ENCODE peak calls at places on chromosome 22, in six cellular contexts. One of them, this sample, is unnamed.
A peak's percentile ranks its signal among the peaks of the same experiment; 100 is the strongest.

GRCh38 chr22:40058265-40058664 is 63.5 kb downstream of the FAM83F start:
- DNase-seq in H9: no peak
- DNase-seq in IMR-90: no peak
- DNase-seq in CD4-positive, alpha-beta T cell: peak; percentile 18
- DNase-seq in right atrium auricular region: no peak
- DNase-seq in psoas muscle: no peak
- DNase-seq in this sample: no peak

GRCh38 chr22:42321908-42322561 is 51.6 kb upstream of the TCF20 start:
- DNase-seq in H9: no peak
- DNase-seq in IMR-90: no peak
- DNase-seq in CD4-positive, alpha-beta T cell: no peak
- DNase-seq in right atrium auricular region: no peak
- DNase-seq in psoas muscle: no peak
- DNase-seq in this sample: no peak

GRCh38 chr22:23227380-23227779 is 47.1 kb downstream of the BCR start:
- DNase-seq in H9: no peak
- DNase-seq in IMR-90: no peak
- DNase-seq in CD4-positive, alpha-beta T cell: no peak
- DNase-seq in right atrium auricular region: no peak
- DNase-seq in psoas muscle: no peak
- DNase-seq in this sample: no peak

GRCh38 chr22:49627217-49628181 is 200.2 kb downstream of the BRD1 start:
- DNase-seq in H9: no peak
- DNase-seq in IMR-90: no peak
- DNase-seq in CD4-positive, alpha-beta T cell: no peak
- DNase-seq in right atrium auricular region: no peak
- DNase-seq in psoas muscle: no peak
- DNase-seq in this sample: no peak

GRCh38 chr22:32309585-32310251 is 47.9 kb upstream of the RFPL3 start:
- DNase-seq in H9: no peak
- DNase-seq in IMR-90: no peak
- DNase-seq in CD4-positive, alpha-beta T cell: no peak
- DNase-seq in right atrium auricular region: no peak
- DNase-seq in psoas muscle: no peak
- DNase-seq in this sample: no peak

GRCh38 chr22:41181349-41182241 is 23.5 kb upstream of the L3MBTL2 start:
- DNase-seq in H9: peak; percentile 48
- DNase-seq in IMR-90: peak; percentile 66
- DNase-seq in CD4-positive, alpha-beta T cell: no peak
- DNase-seq in right atrium auricular region: no peak
- DNase-seq in psoas muscle: no peak
- DNase-seq in this sample: no peak

GRCh38 chr22:49034836-49035817 is 792.5 kb downstream of the BRD1 start:
- DNase-seq in H9: no peak
- DNase-seq in IMR-90: no peak
- DNase-seq in CD4-positive, alpha-beta T cell: no peak
- DNase-seq in right atrium auricular region: no peak
- DNase-seq in psoas muscle: no peak
- DNase-seq in this sample: no peak

GRCh38 chr22:42376721-42377177 is 55.5 kb downstream of the NFAM1 start:
- DNase-seq in H9: peak; percentile 81
- DNase-seq in IMR-90: peak; percentile 19
- DNase-seq in CD4-positive, alpha-beta T cell: no peak
- DNase-seq in right atrium auricular region: peak; percentile 85
- DNase-seq in psoas muscle: peak; percentile 83
- DNase-seq in this sample: no peak

GRCh38 chr22:37741312-37741795 is 44.5 kb downstream of the TRIOBP start:
- DNase-seq in H9: no peak
- DNase-seq in IMR-90: peak; percentile 98
- DNase-seq in CD4-positive, alpha-beta T cell: no peak
- DNase-seq in right atrium auricular region: peak; percentile 94
- DNase-seq in psoas muscle: peak; percentile 82
- DNase-seq in this sample: peak; percentile 64

GRCh38 chr22:37462983-37463382 is 23.2 kb downstream of the MFNG start:
- DNase-seq in H9: peak; percentile 72
- DNase-seq in IMR-90: peak; percentile 49
- DNase-seq in CD4-positive, alpha-beta T cell: no peak
- DNase-seq in right atrium auricular region: no peak
- DNase-seq in psoas muscle: no peak
- DNase-seq in this sample: peak; percentile 68

GRCh38 chr22:48596111-48596860 is 1231.4 kb downstream of the BRD1 start:
- DNase-seq in H9: no peak
- DNase-seq in IMR-90: no peak
- DNase-seq in CD4-positive, alpha-beta T cell: no peak
- DNase-seq in right atrium auricular region: no peak
- DNase-seq in psoas muscle: no peak
- DNase-seq in this sample: no peak

GRCh38 chr22:36358533-36359171 is 29.1 kb downstream of the MYH9 start:
- DNase-seq in H9: no peak
- DNase-seq in IMR-90: no peak
- DNase-seq in CD4-positive, alpha-beta T cell: no peak
- DNase-seq in right atrium auricular region: no peak
- DNase-seq in psoas muscle: no peak
- DNase-seq in this sample: no peak

GRCh38 chr22:27435839-27436581 is 365.5 kb downstream of the MN1 start:
- DNase-seq in H9: no peak
- DNase-seq in IMR-90: peak; percentile 65
- DNase-seq in CD4-positive, alpha-beta T cell: no peak
- DNase-seq in right atrium auricular region: peak; percentile 74
- DNase-seq in psoas muscle: peak; percentile 58
- DNase-seq in this sample: peak; percentile 37

GRCh38 chr22:43110444-43110926 is at the start of gene BIK:
- DNase-seq in H9: peak; percentile 75
- DNase-seq in IMR-90: no peak
- DNase-seq in CD4-positive, alpha-beta T cell: peak; percentile 51
- DNase-seq in right atrium auricular region: no peak
- DNase-seq in psoas muscle: peak; percentile 34
- DNase-seq in this sample: no peak

GRCh38 chr22:39242389-39242808 is 2.4 kb downstream of the PDGFB start:
- DNase-seq in H9: no peak
- DNase-seq in IMR-90: no peak
- DNase-seq in CD4-positive, alpha-beta T cell: no peak
- DNase-seq in right atrium auricular region: no peak
- DNase-seq in psoas muscle: no peak
- DNase-seq in this sample: no peak

GRCh38 chr22:19766506-19767426 is 6.2 kb downstream of the TBX1 start:
- DNase-seq in H9: peak; percentile 68
- DNase-seq in IMR-90: no peak
- DNase-seq in CD4-positive, alpha-beta T cell: peak; percentile 50
- DNase-seq in right atrium auricular region: peak; percentile 62
- DNase-seq in psoas muscle: peak; percentile 50
- DNase-seq in this sample: no peak
- TF ChIP-seq CTCF in H9: peak; percentile 73
- TF ChIP-seq CTCF in IMR-90: peak; percentile 30
- TF ChIP-seq CTCF in CD4-positive, alpha-beta T cell: no peak
- TF ChIP-seq CTCF in right atrium auricular region: no peak
- TF ChIP-seq CTCF in psoas muscle: no peak
- TF ChIP-seq CTCF in this sample: no peak

GRCh38 chr22:47125603-47126002 is 363.2 kb downstream of the TBC1D22A start:
- DNase-seq in H9: no peak
- DNase-seq in IMR-90: no peak
- DNase-seq in CD4-positive, alpha-beta T cell: no peak
- DNase-seq in right atrium auricular region: no peak
- DNase-seq in psoas muscle: no peak
- DNase-seq in this sample: no peak
- TF ChIP-seq CTCF in H9: peak; percentile 36
- TF ChIP-seq CTCF in IMR-90: peak; percentile 22
- TF ChIP-seq CTCF in CD4-positive, alpha-beta T cell: no peak
- TF ChIP-seq CTCF in right atrium auricular region: no peak
- TF ChIP-seq CTCF in psoas muscle: no peak
- TF ChIP-seq CTCF in this sample: no peak

DNA sequence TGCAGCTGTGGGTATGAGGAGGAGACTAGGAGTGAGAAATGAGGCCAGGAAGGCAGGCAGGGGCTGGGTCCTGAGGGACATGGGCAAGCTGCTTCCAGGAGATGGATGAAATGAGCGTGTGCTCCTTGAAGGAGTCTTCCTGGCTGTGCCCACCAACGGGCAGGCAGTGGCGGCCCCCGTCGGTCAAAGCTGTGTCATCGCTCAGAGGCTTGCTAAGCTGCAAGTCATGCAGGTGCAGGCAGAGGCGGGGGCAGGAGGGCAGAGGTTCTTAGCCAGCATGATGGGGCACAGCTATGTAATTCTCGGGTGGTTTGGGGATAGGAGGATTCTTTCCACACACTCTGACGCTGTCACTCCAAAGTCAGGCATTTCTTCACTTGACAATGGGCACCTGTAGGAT is 12.5 kb upstream of the PEX26 start:
- DNase-seq in H9: peak; percentile 66
- DNase-seq in IMR-90: no peak
- DNase-seq in CD4-positive, alpha-beta T cell: no peak
- DNase-seq in right atrium auricular region: no peak
- DNase-seq in psoas muscle: no peak
- DNase-seq in this sample: no peak
- TF ChIP-seq CTCF in H9: peak; percentile 46
- TF ChIP-seq CTCF in IMR-90: no peak
- TF ChIP-seq CTCF in CD4-positive, alpha-beta T cell: no peak
- TF ChIP-seq CTCF in right atrium auricular region: no peak
- TF ChIP-seq CTCF in psoas muscle: no peak
- TF ChIP-seq CTCF in this sample: peak; percentile 14

GRCh38 chr22:46366801-46367706 is 31.5 kb downstream of the TRMU start:
- DNase-seq in H9: no peak
- DNase-seq in IMR-90: no peak
- DNase-seq in CD4-positive, alpha-beta T cell: peak; percentile 14
- DNase-seq in right atrium auricular region: no peak
- DNase-seq in psoas muscle: no peak
- DNase-seq in this sample: no peak
- TF ChIP-seq CTCF in H9: no peak
- TF ChIP-seq CTCF in IMR-90: no peak
- TF ChIP-seq CTCF in CD4-positive, alpha-beta T cell: no peak
- TF ChIP-seq CTCF in right atrium auricular region: no peak
- TF ChIP-seq CTCF in psoas muscle: no peak
- TF ChIP-seq CTCF in this sample: no peak

GRCh38 chr22:44968736-44969135 is 41.1 kb downstream of the PHF21B start:
- DNase-seq in H9: no peak
- DNase-seq in IMR-90: no peak
- DNase-seq in CD4-positive, alpha-beta T cell: no peak
- DNase-seq in right atrium auricular region: no peak
- DNase-seq in psoas muscle: no peak
- DNase-seq in this sample: no peak
- TF ChIP-seq CTCF in H9: peak; percentile 52
- TF ChIP-seq CTCF in IMR-90: no peak
- TF ChIP-seq CTCF in CD4-positive, alpha-beta T cell: no peak
- TF ChIP-seq CTCF in right atrium auricular region: no peak
- TF ChIP-seq CTCF in psoas muscle: no peak
- TF ChIP-seq CTCF in this sample: no peak

GRCh38 chr22:17939011-17939410 is 85.3 kb downstream of the MICAL3 start:
- DNase-seq in H9: no peak
- DNase-seq in IMR-90: no peak
- DNase-seq in CD4-positive, alpha-beta T cell: no peak
- DNase-seq in right atrium auricular region: no peak
- DNase-seq in psoas muscle: no peak
- DNase-seq in this sample: no peak
- TF ChIP-seq CTCF in H9: no peak
- TF ChIP-seq CTCF in IMR-90: no peak
- TF ChIP-seq CTCF in CD4-positive, alpha-beta T cell: no peak
- TF ChIP-seq CTCF in right atrium auricular region: no peak
- TF ChIP-seq CTCF in psoas muscle: no peak
- TF ChIP-seq CTCF in this sample: no peak

GRCh38 chr22:45254388-45254787 is 13.7 kb upstream of the KIAA0930 start:
- DNase-seq in H9: no peak
- DNase-seq in IMR-90: no peak
- DNase-seq in CD4-positive, alpha-beta T cell: no peak
- DNase-seq in right atrium auricular region: no peak
- DNase-seq in psoas muscle: no peak
- DNase-seq in this sample: no peak

GRCh38 chr22:45248832-45249561 is 8.3 kb upstream of the KIAA0930 start:
- DNase-seq in H9: no peak
- DNase-seq in IMR-90: no peak
- DNase-seq in CD4-positive, alpha-beta T cell: no peak
- DNase-seq in right atrium auricular region: no peak
- DNase-seq in psoas muscle: no peak
- DNase-seq in this sample: no peak

GRCh38 chr22:45253039-45253641 is 12.4 kb upstream of the KIAA0930 start:
- DNase-seq in H9: no peak
- DNase-seq in IMR-90: no peak
- DNase-seq in CD4-positive, alpha-beta T cell: no peak
- DNase-seq in right atrium auricular region: no peak
- DNase-seq in psoas muscle: no peak
- DNase-seq in this sample: no peak

GRCh38 chr22:45254789-45255261 is 14.1 kb upstream of the KIAA0930 start:
- DNase-seq in H9: no peak
- DNase-seq in IMR-90: no peak
- DNase-seq in CD4-positive, alpha-beta T cell: no peak
- DNase-seq in right atrium auricular region: no peak
- DNase-seq in psoas muscle: no peak
- DNase-seq in this sample: no peak

GRCh38 chr22:45251828-45252227 is 11.1 kb upstream of the KIAA0930 start:
- DNase-seq in H9: no peak
- DNase-seq in IMR-90: no peak
- DNase-seq in CD4-positive, alpha-beta T cell: no peak
- DNase-seq in right atrium auricular region: no peak
- DNase-seq in psoas muscle: no peak
- DNase-seq in this sample: no peak
- TF ChIP-seq CTCF in H9: no peak
- TF ChIP-seq CTCF in IMR-90: no peak
- TF ChIP-seq CTCF in CD4-positive, alpha-beta T cell: no peak
- TF ChIP-seq CTCF in right atrium auricular region: no peak
- TF ChIP-seq CTCF in psoas muscle: no peak
- TF ChIP-seq CTCF in this sample: no peak

This sample was measured in mesothelial cell of epicardium.